ENCODE peak calls at places on chromosomes 12 and 14, in six cellular contexts. One of them, this sample, is unnamed.

GRCh38 chr14:64706552-64707193 is 2.4 kb downstream of the PLEKHG3 start:
- DNase-seq in cardiac septum: peak
- DNase-seq in T47D: no peak
- DNase-seq in NCI-H1105 treated with DMSO at 0.1 percent for 48 hours: no peak
- DNase-seq in foreskin keratinocyte: no peak
- DNase-seq in hypothalamus: peak
- DNase-seq in this sample: no peak

GRCh38 chr12:15627995-15628945 is 160.9 kb downstream of the EPS8 start:
- DNase-seq in cardiac septum: no peak
- DNase-seq in T47D: no peak
- DNase-seq in NCI-H1105 treated with DMSO at 0.1 percent for 48 hours: no peak
- DNase-seq in foreskin keratinocyte: no peak
- DNase-seq in hypothalamus: no peak
- DNase-seq in this sample: no peak

GRCh38 chr12:52233462-52234141 is 559 bp downstream of the KRT7 start:
- DNase-seq in cardiac septum: peak
- DNase-seq in T47D: no peak
- DNase-seq in NCI-H1105 treated with DMSO at 0.1 percent for 48 hours: no peak
- DNase-seq in foreskin keratinocyte: no peak
- DNase-seq in hypothalamus: no peak
- DNase-seq in this sample: no peak

GRCh38 chr12:124567035-124567672 is at the start of gene NCOR2:
- DNase-seq in cardiac septum: no peak
- DNase-seq in T47D: no peak
- DNase-seq in NCI-H1105 treated with DMSO at 0.1 percent for 48 hours: peak
- DNase-seq in foreskin keratinocyte: no peak
- DNase-seq in hypothalamus: no peak
- DNase-seq in this sample: no peak

GRCh38 chr14:55603401-55603953 is 23.5 kb downstream of the KTN1 start:
- DNase-seq in cardiac septum: no peak
- DNase-seq in T47D: no peak
- DNase-seq in NCI-H1105 treated with DMSO at 0.1 percent for 48 hours: no peak
- DNase-seq in foreskin keratinocyte: no peak
- DNase-seq in hypothalamus: no peak
- DNase-seq in this sample: no peak

GRCh38 chr12:130169256-130169655 is 7.0 kb downstream of the FZD10 start:
- DNase-seq in cardiac septum: peak
- DNase-seq in T47D: no peak
- DNase-seq in NCI-H1105 treated with DMSO at 0.1 percent for 48 hours: no peak
- DNase-seq in foreskin keratinocyte: no peak
- DNase-seq in hypothalamus: no peak
- DNase-seq in this sample: no peak

GRCh38 chr12:130719263-130719892 is 3.3 kb upstream of the RIMBP2 start:
- DNase-seq in cardiac septum: no peak
- DNase-seq in T47D: no peak
- DNase-seq in NCI-H1105 treated with DMSO at 0.1 percent for 48 hours: no peak
- DNase-seq in foreskin keratinocyte: no peak
- DNase-seq in hypothalamus: no peak
- DNase-seq in this sample: no peak

GRCh38 chr12:122023339-122024131 is 1.9 kb downstream of the BCL7A start:
- DNase-seq in cardiac septum: peak
- DNase-seq in T47D: peak
- DNase-seq in NCI-H1105 treated with DMSO at 0.1 percent for 48 hours: peak
- DNase-seq in foreskin keratinocyte: no peak
- DNase-seq in hypothalamus: peak
- DNase-seq in this sample: peak

GRCh38 chr12:4441355-4442330 is 4.0 kb downstream of the FGF6 start:
- DNase-seq in cardiac septum: peak
- DNase-seq in T47D: no peak
- DNase-seq in NCI-H1105 treated with DMSO at 0.1 percent for 48 hours: peak
- DNase-seq in foreskin keratinocyte: no peak
- DNase-seq in hypothalamus: no peak
- DNase-seq in this sample: no peak

GRCh38 chr12:104055686-104056388 is 5.8 kb upstream of the GLT8D2 start:
- DNase-seq in cardiac septum: peak
- DNase-seq in T47D: peak
- DNase-seq in NCI-H1105 treated with DMSO at 0.1 percent for 48 hours: peak
- DNase-seq in foreskin keratinocyte: no peak
- DNase-seq in hypothalamus: no peak
- DNase-seq in this sample: peak

GRCh38 chr12:53495903-53496751 is 3.1 kb downstream of the MAP3K12 start:
- DNase-seq in cardiac septum: no peak
- DNase-seq in T47D: peak
- DNase-seq in NCI-H1105 treated with DMSO at 0.1 percent for 48 hours: no peak
- DNase-seq in foreskin keratinocyte: no peak
- DNase-seq in hypothalamus: no peak
- DNase-seq in this sample: no peak